ENCODE peak calls at places on chromosomes 3 and 15, in eight cellular contexts. L is amygdala; G is substantia nigra; X is stimulated activated naive B cell treated with anti-CD40 and anti-IgM and Interleukin-4, amounts not matched to agents 10 μg/mL and 1 μg/mL and 100 μg/mL, for 72 hours; N is transverse colon; S is tibial artery; D is left kidney; I is H1. V is an unnamed sample.

GRCh38 chr3:188469228-188469885 is 315.4 kb downstream of the LPP start:
- DNase-seq in G (no peak), I (no peak), L (no peak), X (no peak), N (no peak), S (peak), D (no peak), V (no peak)

GRCh38 chr3:53790470-53790869 is 55.7 kb downstream of the CHDH start:
- DNase-seq in D (no peak), X (no peak), S (no peak), L (no peak), I (no peak), N (no peak), G (no peak), V (no peak)

GRCh38 chr15:67043939-67044771 is 21.2 kb upstream of the SMAD3 start:
- DNase-seq in D (peak), N (no peak), S (peak), L (no peak), I (peak), X (no peak), G (no peak), V (no peak)

GRCh38 chr3:10738688-10739372 is 77.2 kb upstream of the SLC6A11 start:
- DNase-seq in S (peak), I (peak), G (peak), D (peak), L (peak), X (peak), N (peak), V (peak)

GRCh38 chr3:144687862-144688261 is 716.2 kb downstream of the DIPK2A start:
- DNase-seq in D (no peak), S (no peak), N (no peak), X (no peak), I (no peak), G (no peak), L (no peak), V (no peak)

GRCh38 chr3:52086939-52087675 is 30.7 kb upstream of the DUSP7 start:
- DNase-seq in D (no peak), G (no peak), L (no peak), S (no peak), N (no peak), X (no peak), I (no peak), V (no peak)

GRCh38 chr3:27357665-27358258 is 11.4 kb downstream of the NEK10 start:
- DNase-seq in D (peak), I (peak), S (peak), G (no peak), N (peak), L (no peak), X (peak), V (no peak)

GRCh38 chr3:147554332-147554731 is 145.2 kb downstream of the ZIC1 start:
- DNase-seq in I (no peak), D (no peak), S (no peak), N (no peak), L (no peak), X (no peak), G (no peak), V (no peak)

GRCh38 chr3:49900491-49901153 is 3.1 kb downstream of the MST1R start:
- DNase-seq in N (peak), D (no peak), I (no peak), S (no peak), L (no peak), G (no peak), X (no peak), V (no peak)

GRCh38 chr15:101251830-101252820 is at the start of gene CHSY1:
- DNase-seq in S (peak), D (peak), I (peak), L (peak), X (peak), G (peak), N (peak), V (peak)

GRCh38 chr15:69808756-69809155 is 289.0 kb downstream of the TLE3 start:
- DNase-seq in L (no peak), X (no peak), G (no peak), I (no peak), S (no peak), D (no peak), N (no peak), V (no peak)

GRCh38 chr3:133717424-133717823 is 28.8 kb upstream of the TF start:
- DNase-seq in D (no peak), L (peak), N (no peak), G (peak), X (no peak), I (no peak), S (no peak), V (no peak)

GRCh38 chr15:64522226-64522823 is 61.9 kb downstream of the ZNF609 start:
- DNase-seq in X (no peak), N (no peak), L (no peak), G (no peak), S (no peak), D (no peak), I (no peak), V (no peak)

GRCh38 chr3:87702600-87702999 is 356.2 kb downstream of the CGGBP1 start:
- DNase-seq in N (no peak), S (no peak), X (no peak), I (no peak), L (no peak), G (no peak), D (no peak), V (no peak)

GRCh38 chr3:14914777-14915113 is 32.6 kb upstream of the NR2C2 start:
- DNase-seq in L (no peak), N (no peak), D (no peak), G (no peak), X (no peak), S (no peak), I (no peak), V (no peak)